ENCODE peak calls at places on chromosomes 12 and 14, in six cellular contexts. Y, Q, A, X, I and S are unnamed samples.
A peak's percentile ranks its signal among the peaks of the same experiment; 100 is the strongest.

GRCh38 chr12:4031703-4032291 is 158.6 kb upstream of the PARP11 start:
- DNase-seq in Q (peak; percentile 37), X (peak; percentile 51), A (peak; percentile 25), Y (no peak), I (peak; percentile 53), S (no peak)

GRCh38 chr14:95508377-95508776 is 8.1 kb downstream of the SYNE3 start:
- DNase-seq in A (no peak), I (no peak), Y (no peak), Q (no peak), X (no peak), S (peak; percentile 4)

GRCh38 chr14:39050389-39050788 is 52.6 kb downstream of the SEC23A start:
- DNase-seq in A (no peak), X (peak; percentile 80), I (no peak), Y (no peak), Q (no peak), S (peak; percentile 51)

GRCh38 chr14:73795974-73796373 is 55.7 kb upstream of the PTGR2 start:
- DNase-seq in Y (no peak), I (no peak), A (peak; percentile 59), Q (peak; percentile 54), X (peak; percentile 91), S (peak; percentile 92)

GRCh38 chr14:52080817-52081755 is 12.2 kb upstream of the NID2 start:
- DNase-seq in Q (no peak), Y (peak; percentile 43), X (peak; percentile 96), I (no peak), A (no peak), S (peak; percentile 68)

GRCh38 chr14:92844220-92844619 is 50.1 kb downstream of the GOLGA5 start:
- DNase-seq in X (no peak), Q (no peak), A (no peak), I (no peak), Y (no peak), S (no peak)

GRCh38 chr14:29039171-29039570 is 272.6 kb downstream of the FOXG1 start:
- DNase-seq in Q (no peak), X (peak; percentile 22), Y (no peak), I (no peak), A (no peak), S (no peak)

GRCh38 chr14:50762001-50762930 is 68.7 kb downstream of the NIN start:
- DNase-seq in I (no peak), Y (no peak), Q (no peak), A (no peak), X (peak; percentile 87), S (no peak)

GRCh38 chr12:6452908-6453630 is 1.2 kb downstream of the TAPBPL start:
- DNase-seq in Y (no peak), A (no peak), X (no peak), I (no peak), Q (no peak), S (peak; percentile 33)

GRCh38 chr12:79300199-79300568 is 390.6 kb downstream of the PAWR start:
- DNase-seq in Q (no peak), I (no peak), A (no peak), Y (no peak), X (peak; percentile 10), S (peak; percentile 65)

GRCh38 chr14:64684091-64684490 is 20.1 kb upstream of the PLEKHG3 start:
- DNase-seq in I (no peak), X (peak; percentile 27), A (no peak), Y (no peak), Q (peak; percentile 49), S (no peak)

GRCh38 chr14:54642950-54643695 is 76.2 kb downstream of the SAMD4A start:
- DNase-seq in Y (peak; percentile 32), I (no peak), Q (no peak), A (no peak), X (peak; percentile 80), S (peak; percentile 79)

GRCh38 chr12:51871918-51872688 is 15.8 kb upstream of the ANKRD33 start:
- DNase-seq in I (no peak), Y (no peak), Q (no peak), A (no peak), X (no peak), S (no peak)

GRCh38 chr12:120936197-120936596 is 32.0 kb upstream of the SPPL3 start:
- DNase-seq in A (no peak), Q (no peak), Y (no peak), X (no peak), I (no peak), S (no peak)

GRCh38 chr14:71403673-71404072 is 496.4 kb downstream of the PCNX1 start:
- DNase-seq in I (no peak), Q (no peak), Y (no peak), X (no peak), A (no peak), S (peak; percentile 39)

GRCh38 chr14:24351517-24351916 is 11.7 kb upstream of the RIPK3 start:
- DNase-seq in I (no peak), Y (no peak), Q (no peak), X (no peak), A (no peak), S (no peak)

GRCh38 chr12:99130808-99131538 is 485.9 kb downstream of the APAF1 start:
- DNase-seq in X (peak; percentile 34), A (no peak), Q (no peak), I (no peak), Y (no peak), S (no peak)

GRCh38 chr12:125143491-125143890 is 78.3 kb downstream of the AACS start:
- DNase-seq in Y (no peak), Q (no peak), I (no peak), X (peak; percentile 9), A (no peak), S (no peak)

GRCh38 chr14:99908653-99909250 is 115.5 kb downstream of the EML1 start:
- DNase-seq in Q (no peak), I (no peak), Y (no peak), A (no peak), X (no peak), S (no peak)

GRCh38 chr12:79522657-79523386 is 167.9 kb downstream of the PAWR start:
- DNase-seq in A (no peak), I (no peak), Q (no peak), X (no peak), Y (no peak), S (no peak)

GRCh38 chr14:75273272-75274044 is 5.2 kb upstream of the FOS start:
- DNase-seq in Y (peak; percentile 56), A (no peak), Q (no peak), X (peak; percentile 80), I (no peak), S (no peak)

GRCh38 chr14:104940526-104941150 is 16.0 kb downstream of the PLD4 start:
- DNase-seq in X (no peak), Q (no peak), I (no peak), Y (no peak), A (no peak), S (no peak)
- TF ChIP-seq CTCF in X (no peak), Q (no peak), I (peak; percentile 48), Y (peak; percentile 25), A (no peak), S (peak; percentile 58)

GRCh38 chr12:105559292-105559691 is 228.8 kb downstream of the C12orf75 start:
- DNase-seq in Y (no peak), I (no peak), A (no peak), X (no peak), Q (no peak), S (no peak)
- H3K4me1 ChIP-seq in Y (peaks cover 4% of the 10 kb centered on the region), I (peaks cover 7% of the 10 kb centered on the region), A (no peaks in the 10 kb centered on the region), X (peaks cover 18% of the 10 kb centered on the region), Q (peaks cover 6% of the 10 kb centered on the region), S (peaks cover 3% of the 10 kb centered on the region)

GRCh38 chr12:91171475-91171874 is 11.1 kb downstream of the DCN start:
- DNase-seq in I (no peak), A (no peak), Y (peak; percentile 63), Q (no peak), X (no peak), S (no peak)

GRCh38 chr12:91172051-91172450 is 10.6 kb downstream of the DCN start:
- DNase-seq in X (no peak), A (no peak), Q (no peak), Y (no peak), I (no peak), S (no peak)

GRCh38 chr12:91178139-91178561 is 4.5 kb downstream of the DCN start:
- DNase-seq in I (no peak), A (no peak), X (peak; percentile 8), Y (peak; percentile 18), Q (no peak), S (no peak)

GRCh38 chr12:91177380-91177779 is 5.2 kb downstream of the DCN start:
- DNase-seq in A (no peak), Q (no peak), X (peak; percentile 34), Y (no peak), I (no peak), S (no peak)

DNA sequence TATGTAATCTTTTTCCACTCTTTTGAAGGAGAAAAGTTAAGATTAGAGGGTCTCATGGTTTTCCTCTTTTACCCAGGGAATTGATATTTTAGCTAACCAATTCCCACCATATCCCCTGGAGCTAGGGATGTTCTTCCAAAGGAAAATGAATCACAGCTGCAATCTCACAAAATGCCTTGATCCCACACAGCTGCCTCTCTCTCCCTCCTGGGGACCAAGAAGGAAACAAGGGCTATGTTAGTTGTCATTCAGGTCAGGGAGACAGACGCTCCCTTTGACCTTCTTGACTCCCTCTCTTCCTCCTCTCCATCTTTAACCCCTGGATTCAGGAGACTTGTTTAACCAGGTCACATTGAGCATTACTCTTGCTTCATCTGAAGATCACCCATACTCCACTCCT is 9.5 kb downstream of the DCN start:
- DNase-seq in I (no peak), Y (no peak), Q (no peak), X (no peak), A (no peak), S (no peak)
- TF ChIP-seq CTCF in I (no peak), Y (no peak), Q (no peak), X (no peak), A (no peak), S (no peak)

GRCh38 chr14:69692542-69693053 is 74.3 kb upstream of the SRSF5 start:
- DNase-seq in X (no peak), A (no peak), I (no peak), Y (no peak), Q (no peak), S (no peak)
- H3K4me1 ChIP-seq in X (peaks cover 6% of the 10 kb centered on the region), A (peaks cover 44% of the 10 kb centered on the region), I (peaks cover 9% of the 10 kb centered on the region), Y (peaks cover 66% of the 10 kb centered on the region), Q (peaks cover 52% of the 10 kb centered on the region), S (peaks cover 39% of the 10 kb centered on the region)

DNA sequence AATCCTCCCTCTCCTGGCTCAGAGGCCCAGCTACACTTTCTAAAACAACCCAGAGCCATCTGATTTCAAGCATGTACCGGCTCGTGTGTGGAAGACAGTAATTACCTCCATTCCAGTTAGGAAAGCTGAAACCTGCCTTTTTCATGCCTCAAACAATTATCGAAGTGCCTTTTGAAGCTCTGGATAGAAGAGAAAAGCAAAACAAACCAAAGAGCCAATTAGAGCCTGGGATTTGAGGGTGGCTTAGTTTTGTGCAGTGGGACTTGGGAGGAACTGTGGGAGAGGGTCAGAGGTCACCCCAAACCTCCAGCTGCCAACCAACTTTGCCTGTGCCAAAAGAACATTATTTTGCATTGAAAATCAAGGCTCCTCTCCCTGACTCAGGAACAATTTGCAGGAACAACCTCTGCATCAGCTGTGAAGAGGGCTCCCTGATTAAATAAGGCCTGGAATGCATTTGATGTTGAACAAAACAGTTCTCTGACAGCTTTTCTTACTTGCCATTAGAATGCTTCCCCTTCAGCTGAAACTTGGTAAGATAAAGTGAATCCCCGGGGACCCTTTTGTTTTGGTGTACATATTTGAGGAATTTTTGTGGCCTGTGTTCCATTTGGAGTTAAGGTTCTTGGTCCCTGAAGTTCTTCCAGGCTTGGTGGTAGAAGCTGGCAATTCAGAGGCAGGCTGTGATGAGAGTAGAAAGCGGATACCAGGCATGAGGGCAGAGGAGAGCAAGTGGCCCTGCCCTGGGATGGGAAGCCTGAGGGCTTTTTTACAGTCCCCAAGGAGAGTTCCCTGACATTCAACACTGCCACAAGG is 270.1 kb downstream of the ZFP36L1 start:
- DNase-seq in Y (peak; percentile 44), Q (no peak), A (no peak), I (no peak), X (no peak), S (no peak)
- TF ChIP-seq CTCF in Y (no peak), Q (no peak), A (no peak), I (no peak), X (no peak), S (no peak)